ENCODE peak calls at places on chromosome 1, in seven cellular contexts. J is CD8-positive, alpha-beta T cell; W is right lobe of liver; C is A549; U is tibial artery; I is stimulated activated CD4-positive, alpha-beta T cell treated with anti-CD3 and anti-CD28 coated beads, Interleukin-15, amount 100 ng/mL, for 24 hours; N is HT-29. H is an unnamed sample.

GRCh38 chr1:41454406-41454805 is 30.1 kb downstream of the EDN2 start:
- DNase-seq in J (no peak), W (no peak), C (no peak), U (no peak), I (no peak), N (peak; percentile 31), H (no peak)

GRCh38 chr1:57796609-57797008 is 372.7 kb upstream of the DAB1 start:
- DNase-seq in J (no peak), W (no peak), C (no peak), U (no peak), I (no peak), N (peak; percentile 30), H (no peak)

GRCh38 chr1:36303244-36303643 is 2.9 kb upstream of the SH3D21 start:
- DNase-seq in J (no peak), W (no peak), C (no peak), U (no peak), I (no peak), N (no peak), H (no peak)

GRCh38 chr1:77678628-77679610 is 3.5 kb downstream of the ZZZ3 start:
- DNase-seq in J (no peak), W (no peak), C (no peak), U (no peak), I (no peak), N (peak; percentile 20), H (no peak)

GRCh38 chr1:84303154-84303830 is 1.8 kb downstream of the SAMD13 start:
- DNase-seq in J (no peak), W (no peak), C (no peak), U (no peak), I (no peak), N (no peak), H (no peak)

GRCh38 chr1:43274125-43274803 is 4.5 kb downstream of the TMEM125 start:
- DNase-seq in J (peak; percentile 9), W (peak; percentile 18), C (no peak), U (no peak), I (peak; percentile 43), N (peak; percentile 76), H (no peak)

GRCh38 chr1:109929588-109930251 is 19.1 kb downstream of the CSF1 start:
- DNase-seq in J (no peak), W (no peak), C (no peak), U (no peak), I (no peak), N (no peak), H (no peak)

GRCh38 chr1:186102559-186103148 is 272.4 kb downstream of the TPR start:
- DNase-seq in J (no peak), W (no peak), C (no peak), U (peak; percentile 30), I (no peak), N (no peak), H (no peak)

GRCh38 chr1:194014004-194014403 is 827.6 kb upstream of the B3GALT2 start:
- DNase-seq in J (no peak), W (no peak), C (no peak), U (no peak), I (no peak), N (no peak), H (no peak)

H was measured in lower lobe of right lung.